ENCODE peak calls at places on chromosome 14, in eight cellular contexts. N is G401; W is AML-193; Z is activated T-helper 1 cell treated with anti-CD3 and anti-CD28 coated beads, Interleukin-12 subunit alpha, Interleukin-12 subunit beta, Interleukin-2, Interleukin-4 antibody, amounts not matched to agents 30 ng/mL and 10 ng/mL and 1 ng/mL, durations not matched to agents 14 hours and 24 hours and 36 hours; B is stimulated activated CD4-positive, alpha-beta T cell treated with anti-CD3 and anti-CD28 coated beads, TNF-alpha, amount 100 ng/mL, for 1 hour; V is uterus; A is pons; D is T-helper 22 cell. U is an unnamed sample.

GRCh38 chr14:101025131-101025530 is 121.6 kb upstream of the RTL1 start:
- DNase-seq in N (no peak), W (no peak), Z (no peak), B (no peak), V (peak), A (no peak), D (no peak), U (no peak)

GRCh38 chr14:61296707-61297502 is 15.8 kb upstream of the TMEM30B start:
- DNase-seq in N (peak), W (peak), Z (no peak), B (no peak), V (no peak), A (peak), D (no peak), U (peak)

GRCh38 chr14:58701576-58701975 is 63.8 kb downstream of the DACT1 start:
- DNase-seq in N (no peak), W (no peak), Z (no peak), B (no peak), V (no peak), A (no peak), D (no peak), U (no peak)

GRCh38 chr14:93953263-93953662 is 23.1 kb downstream of the ASB2 start:
- DNase-seq in N (no peak), W (no peak), Z (no peak), B (no peak), V (no peak), A (no peak), D (no peak), U (no peak)

GRCh38 chr14:65238456-65238855 is 136.1 kb upstream of the MAX start:
- DNase-seq in N (no peak), W (no peak), Z (no peak), B (no peak), V (no peak), A (no peak), D (no peak), U (no peak)

GRCh38 chr14:99136047-99136400 is 136.0 kb downstream of the BCL11B start:
- DNase-seq in N (no peak), W (no peak), Z (no peak), B (no peak), V (no peak), A (no peak), D (no peak), U (no peak)

GRCh38 chr14:53183611-53184010 is 30.5 kb upstream of the DDHD1 start:
- DNase-seq in N (no peak), W (no peak), Z (no peak), B (no peak), V (no peak), A (no peak), D (no peak), U (no peak)

GRCh38 chr14:68283378-68284123 is 464.0 kb downstream of the RAD51B start:
- DNase-seq in N (no peak), W (no peak), Z (peak), B (peak), V (no peak), A (no peak), D (peak), U (no peak)

GRCh38 chr14:106436310-106436905 is 910.0 kb downstream of the TMEM121 start:
- DNase-seq in N (peak), W (peak), Z (peak), B (peak), V (no peak), A (peak), D (peak), U (peak)

GRCh38 chr14:32590157-32590556 is 261.1 kb downstream of the AKAP6 start:
- DNase-seq in N (no peak), W (no peak), Z (no peak), B (no peak), V (no peak), A (no peak), D (no peak), U (no peak)

GRCh38 chr14:46747253-46747652 is 95.7 kb upstream of the RPL10L start:
- DNase-seq in N (no peak), W (no peak), Z (no peak), B (no peak), V (no peak), A (no peak), D (no peak), U (no peak)

U was measured in globus pallidus.